ENCODE peak calls at places on chromosomes 7 and 10, in four cellular contexts. U is dorsolateral prefrontal cortex, X is IMR-90, J is fibroblast of lung. M is an unnamed sample.

GRCh38 chr7:134870781-134871180 is 91.3 kb downstream of the CALD1 start:
- DNase-seq in U (no peak), X (no peak), J (no peak), M (no peak)

GRCh38 chr7:100584046-100584676 is 1.8 kb downstream of the LRCH4 start:
- DNase-seq in U (no peak), X (peak; percentile 45), J (no peak), M (peak; percentile 40)

GRCh38 chr7:50309130-50309478 is 4.6 kb downstream of the IKZF1 start:
- DNase-seq in U (no peak), X (no peak), J (no peak), M (no peak)

GRCh38 chr7:155365146-155365874 is 67.6 kb downstream of the INSIG1 start:
- DNase-seq in U (peak; percentile 8), X (no peak), J (no peak), M (no peak)

GRCh38 chr10:66472156-66472555 is 453.7 kb upstream of the LRRTM3 start:
- DNase-seq in U (no peak), X (no peak), J (no peak), M (no peak)

GRCh38 chr7:28678421-28678965 is 266.2 kb downstream of the CREB5 start:
- DNase-seq in U (no peak), X (peak; percentile 10), J (peak; percentile 53), M (no peak)

GRCh38 chr10:91607661-91608442 is 25.0 kb downstream of the PPP1R3C start:
- DNase-seq in U (no peak), X (no peak), J (peak; percentile 67), M (peak; percentile 16)

GRCh38 chr10:99782447-99783286 is at the start of gene ABCC2:
- DNase-seq in U (no peak), X (no peak), J (no peak), M (peak; percentile 38)

GRCh38 chr10:122617476-122618270 is 57.1 kb downstream of the DMBT1 start:
- DNase-seq in U (no peak), X (no peak), J (no peak), M (no peak)

GRCh38 chr7:29397398-29397797 is 166.2 kb upstream of the PRR15 start:
- DNase-seq in U (no peak), X (no peak), J (no peak), M (no peak)

GRCh38 chr7:139321071-139321745 is 19.9 kb upstream of the FMC1 start:
- DNase-seq in U (no peak), X (peak; percentile 38), J (no peak), M (peak; percentile 42)

GRCh38 chr7:137151056-137151731 is 192.3 kb downstream of the PTN start:
- DNase-seq in U (no peak), X (peak; percentile 94), J (peak; percentile 88), M (peak; percentile 48)

GRCh38 chr7:25846722-25847121 is 305.3 kb upstream of the NFE2L3 start:
- DNase-seq in U (no peak), X (peak; percentile 79), J (peak; percentile 88), M (peak; percentile 89)

GRCh38 chr7:48611993-48612392 is 312.4 kb upstream of the CDC14C start:
- DNase-seq in U (no peak), X (no peak), J (peak; percentile 13), M (no peak)

DNA sequence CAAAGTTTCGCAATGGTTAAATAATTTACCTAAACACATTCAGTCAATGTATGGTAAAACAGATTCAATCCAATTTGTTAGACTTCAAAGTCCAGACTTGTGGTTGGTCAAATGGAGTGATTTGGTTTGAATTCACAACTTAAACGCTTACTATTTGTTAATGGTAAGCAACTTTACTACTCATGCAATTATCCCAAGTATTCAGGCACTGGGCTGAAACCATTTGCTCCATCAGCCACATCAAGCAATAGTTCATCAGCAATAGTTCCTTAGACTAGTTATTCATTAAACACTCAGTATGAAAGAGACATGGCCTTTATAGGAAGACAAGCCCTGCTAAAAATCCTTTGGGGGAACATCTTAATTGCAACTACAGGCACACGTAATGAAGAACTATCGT is 253.0 kb downstream of the AGMO start:
- DNase-seq in U (no peak), X (no peak), J (no peak), M (no peak)
- TF ChIP-seq CTCF in U (no peak), X (no peak), J (no peak), M (no peak)

DNA sequence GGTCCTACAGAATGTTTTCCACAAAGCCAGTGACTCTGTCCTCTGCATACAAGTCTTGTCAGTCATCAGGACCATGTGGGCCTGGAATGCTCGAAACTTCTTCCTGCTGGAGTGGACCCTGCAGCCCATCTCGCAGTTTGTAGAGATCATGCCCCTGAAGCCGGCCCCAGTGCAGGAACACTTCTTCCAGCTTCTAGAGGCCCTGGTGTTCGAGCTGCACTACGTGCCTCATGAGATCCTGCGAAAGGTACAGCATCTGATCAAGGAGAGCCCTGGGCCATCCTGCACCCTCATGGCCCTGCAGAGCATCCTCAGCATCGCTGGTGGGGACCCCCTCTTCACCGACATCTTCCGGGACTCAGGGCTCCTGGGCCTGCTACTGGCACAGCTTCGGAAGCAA is 46.5 kb downstream of the WDFY4 start:
- DNase-seq in U (no peak), X (no peak), J (no peak), M (no peak)
- TF ChIP-seq CTCF in U (no peak), X (no peak), J (no peak), M (no peak)

GRCh38 chr7:116222501-116222900 is 12.2 kb downstream of the TES start:
- DNase-seq in U (no peak), X (no peak), J (no peak), M (no peak)
- TF ChIP-seq CTCF in U (no peak), X (no peak), J (no peak), M (no peak)

GRCh38 chr10:130159395-130159794 is 23.2 kb downstream of the GLRX3 start:
- DNase-seq in U (no peak), X (no peak), J (no peak), M (no peak)

GRCh38 chr10:130161331-130161730 is 25.1 kb downstream of the GLRX3 start:
- DNase-seq in U (no peak), X (no peak), J (no peak), M (no peak)

GRCh38 chr10:130160775-130161174 is 24.6 kb downstream of the GLRX3 start:
- DNase-seq in U (no peak), X (peak; percentile 41), J (peak; percentile 7), M (no peak)
- TF ChIP-seq CTCF in U (no peak), X (peak; percentile 25), J (peak; percentile 3), M (no peak)

DNA sequence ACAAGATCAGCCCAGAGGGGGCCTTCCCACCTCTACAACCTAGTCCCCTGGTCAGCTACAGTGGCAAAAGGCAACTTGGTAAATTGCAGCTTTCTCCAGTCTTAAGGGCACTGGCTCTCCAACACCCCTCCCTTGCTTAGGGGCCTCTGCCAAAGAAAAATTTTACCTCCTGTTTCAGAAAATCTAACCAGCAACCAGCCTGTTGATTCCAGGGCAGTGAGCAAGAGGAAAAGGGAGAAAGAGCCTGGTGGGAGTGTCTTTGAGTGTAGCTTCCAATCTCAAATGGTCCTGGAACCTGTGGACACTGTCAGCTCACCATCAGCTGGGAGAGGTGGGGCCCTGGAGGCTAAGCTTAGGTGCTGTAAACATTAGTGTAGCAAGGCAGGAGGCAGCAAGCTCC is 22.9 kb downstream of the ACTR1A start:
- DNase-seq in U (no peak), X (no peak), J (no peak), M (no peak)
- TF ChIP-seq CTCF in U (no peak), X (no peak), J (no peak), M (no peak)

DNA sequence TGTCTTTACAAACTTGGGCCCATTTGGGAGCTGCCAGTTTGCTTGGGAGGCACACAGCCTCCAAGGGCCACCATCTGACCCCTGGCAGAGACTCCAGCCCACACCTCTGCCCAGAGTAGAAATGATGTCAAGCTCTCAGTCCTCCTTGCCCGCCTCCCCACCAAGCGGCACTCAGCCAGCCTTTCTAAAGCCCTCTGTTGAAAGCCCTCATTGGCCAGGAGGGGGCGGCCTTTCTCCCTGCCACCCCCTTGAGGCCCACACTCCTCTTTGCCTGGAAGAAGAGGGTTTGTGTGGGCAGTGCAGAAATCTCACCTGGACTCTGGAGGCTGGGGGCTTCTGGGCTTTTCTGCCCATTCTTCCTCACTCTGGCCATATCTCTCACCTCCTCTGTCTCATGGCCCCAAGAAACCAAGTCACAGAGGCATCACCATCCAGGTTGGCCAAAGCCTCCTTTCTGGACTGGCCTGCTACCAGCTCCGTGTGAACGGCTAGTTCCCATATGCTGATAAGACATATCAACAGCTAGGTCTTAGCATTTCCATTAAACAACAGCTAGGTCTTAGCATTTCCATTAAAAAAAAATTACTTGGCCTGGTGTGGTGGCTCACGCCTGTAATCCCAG is 36.1 kb downstream of the UBTD1 start:
- DNase-seq in U (peak; percentile 70), X (no peak), J (peak; percentile 33), M (peak; percentile 52)
- TF ChIP-seq CTCF in U (peak; percentile 73), X (peak; percentile 51), J (peak; percentile 45), M (peak; percentile 67)

GRCh38 chr10:102554531-102554930 is 50.8 kb downstream of the SUFU start:
- DNase-seq in U (no peak), X (no peak), J (no peak), M (no peak)

GRCh38 chr10:102557569-102557968 is 53.8 kb downstream of the SUFU start:
- DNase-seq in U (no peak), X (no peak), J (no peak), M (no peak)

GRCh38 chr10:102552533-102552932 is 48.8 kb downstream of the SUFU start:
- DNase-seq in U (no peak), X (no peak), J (no peak), M (no peak)

GRCh38 chr10:102553771-102554170 is 50.0 kb downstream of the SUFU start:
- DNase-seq in U (no peak), X (no peak), J (no peak), M (no peak)

DNA sequence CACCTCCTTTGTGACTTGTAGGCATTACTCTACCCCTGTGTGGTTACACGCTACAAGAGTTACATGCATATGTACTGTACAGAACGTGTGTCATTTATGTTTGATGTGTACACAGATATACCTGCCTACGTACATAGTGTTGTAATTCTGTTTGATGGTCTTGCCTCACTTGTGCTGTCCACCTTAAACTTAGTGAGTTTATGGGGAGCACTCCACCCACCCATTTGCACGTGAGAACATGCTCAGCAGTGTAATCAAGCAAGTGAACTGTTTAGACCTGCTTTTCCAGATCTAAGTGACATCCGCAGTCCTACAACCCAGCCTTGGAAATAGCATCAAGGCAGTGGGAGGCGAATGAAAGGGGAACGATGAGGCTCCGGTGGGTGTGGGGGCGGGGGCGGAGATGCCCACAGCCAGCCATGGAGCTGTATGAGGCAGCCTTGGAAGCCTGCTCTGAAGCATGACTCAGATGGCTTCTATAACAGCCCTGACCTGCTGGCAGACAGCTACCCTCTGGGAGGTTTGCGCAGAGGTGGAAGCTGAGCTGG is 52.1 kb downstream of the SUFU start:
- DNase-seq in U (no peak), X (peak; percentile 88), J (peak; percentile 88), M (peak; percentile 64)
- TF ChIP-seq CTCF in U (no peak), X (no peak), J (no peak), M (no peak)

GRCh38 chr7:74027124-74027682 is 770 bp upstream of the ELN start:
- DNase-seq in U (no peak), X (no peak), J (no peak), M (no peak)
- TF ChIP-seq CTCF in U (peak; percentile 45), X (no peak), J (no peak), M (no peak)